ENCODE peak calls at places on chromosome 2, in five cellular contexts. R is BE2C, B is mammary epithelial cell, K is tibial artery, P is left lung. N is an unnamed sample.

GRCh38 chr2:71792926-71793761 is 339.8 kb downstream of the DYSF start:
- DNase-seq in K (peak; percentile 44), P (no peak), R (no peak), B (no peak), N (no peak)

GRCh38 chr2:230774348-230774951 is 61.8 kb downstream of the CAB39 start:
- DNase-seq in P (no peak), R (no peak), K (no peak), B (peak; percentile 75), N (no peak)

GRCh38 chr2:238120463-238121298 is 17.8 kb upstream of the KLHL30 start:
- DNase-seq in P (peak; percentile 76), B (no peak), R (peak; percentile 73), K (no peak), N (no peak)

GRCh38 chr2:16755377-16755776 is 89.7 kb upstream of the CYRIA start:
- DNase-seq in R (no peak), P (no peak), K (no peak), B (no peak), N (no peak)

GRCh38 chr2:150513647-150514046 is 26.2 kb upstream of the RND3 start:
- DNase-seq in R (no peak), P (no peak), B (peak; percentile 23), K (no peak), N (no peak)

GRCh38 chr2:1661891-1662605 is 82.3 kb downstream of the PXDN start:
- DNase-seq in B (no peak), P (no peak), K (no peak), R (no peak), N (peak; percentile 40)

GRCh38 chr2:4175343-4175742 is 472.0 kb downstream of the DCDC2C start:
- DNase-seq in B (no peak), K (no peak), P (no peak), R (no peak), N (no peak)

GRCh38 chr2:180141600-180141999 is 134.5 kb upstream of the CWC22 start:
- DNase-seq in K (no peak), B (no peak), R (no peak), P (no peak), N (no peak)

GRCh38 chr2:23207871-23208270 is 177.1 kb upstream of the KLHL29 start:
- DNase-seq in K (no peak), P (no peak), B (no peak), R (no peak), N (no peak)

GRCh38 chr2:130806370-130806769 is 30.3 kb upstream of the ARHGEF4 start:
- DNase-seq in P (no peak), B (no peak), R (no peak), K (no peak), N (no peak)

GRCh38 chr2:158391876-158392275 is 64.7 kb downstream of the CCDC148 start:
- DNase-seq in R (no peak), K (no peak), P (no peak), B (peak; percentile 81), N (no peak)

GRCh38 chr2:134762508-134762907 is 43.7 kb upstream of the TMEM163 start:
- DNase-seq in K (no peak), R (no peak), B (peak; percentile 67), P (no peak), N (no peak)

GRCh38 chr2:29580223-29580622 is 341.2 kb downstream of the ALK start:
- DNase-seq in K (no peak), B (no peak), P (no peak), R (peak; percentile 64), N (no peak)

GRCh38 chr2:105396254-105397024 is 2.4 kb downstream of the FHL2 start:
- DNase-seq in P (no peak), R (no peak), B (peak; percentile 100), K (peak; percentile 77), N (no peak)

GRCh38 chr2:31088516-31089195 is 49.6 kb downstream of the GALNT14 start:
- DNase-seq in B (no peak), R (no peak), P (no peak), K (no peak), N (no peak)

GRCh38 chr2:5188636-5189035 is 503.5 kb upstream of the SOX11 start:
- DNase-seq in P (no peak), K (no peak), R (no peak), B (peak; percentile 8), N (no peak)

GRCh38 chr2:47501374-47502200 is 98.6 kb downstream of the MSH2 start:
- DNase-seq in K (no peak), R (no peak), P (no peak), B (peak; percentile 69), N (no peak)

DNA sequence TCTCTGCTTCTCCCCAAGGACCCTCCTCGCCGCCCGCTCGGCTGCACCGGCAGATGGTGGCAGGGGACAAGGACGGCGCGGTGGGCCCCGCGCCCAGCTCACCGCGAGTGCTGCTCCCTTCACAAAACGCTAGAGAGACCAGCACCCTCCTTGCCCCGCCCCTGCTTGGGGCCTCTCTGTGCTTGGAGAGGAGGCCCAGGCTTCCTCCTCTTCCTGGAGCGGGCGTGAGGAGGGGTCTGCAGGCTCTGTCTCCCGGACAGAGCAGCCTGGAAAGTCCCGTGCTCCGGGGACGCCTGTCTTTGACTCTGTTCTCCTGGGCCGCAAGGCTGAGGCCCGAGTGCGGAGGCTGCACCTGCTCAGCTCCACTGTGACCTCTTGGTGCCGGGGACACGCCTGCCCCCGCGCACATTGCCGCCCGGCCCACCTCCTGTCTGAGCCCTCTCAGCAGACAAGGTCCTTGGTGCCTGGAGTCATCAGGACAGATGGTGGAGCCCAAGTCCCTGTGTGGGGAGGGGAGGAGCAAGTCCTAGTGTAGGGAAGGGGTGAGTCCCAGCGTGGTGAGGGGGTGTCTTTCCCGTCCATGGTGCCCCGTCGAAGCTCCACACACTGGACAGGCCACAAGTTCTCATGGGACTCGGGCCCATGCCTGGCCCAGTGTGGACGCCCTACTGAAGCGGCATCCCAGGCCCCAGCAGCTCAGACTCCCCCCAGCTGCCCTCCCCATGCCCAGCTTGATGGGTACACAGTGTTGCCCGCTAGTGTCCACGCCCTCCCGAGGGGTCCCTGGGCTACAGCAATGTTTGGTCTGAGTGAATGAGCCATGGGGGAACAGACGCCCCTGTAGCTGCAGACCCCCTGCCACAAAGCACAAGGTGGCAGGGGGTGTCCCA is 33.8 kb downstream of the RTP5 start:
- DNase-seq in P (peak; percentile 74), B (no peak), R (no peak), K (no peak), N (no peak)
- H3K36me3 ChIP-seq in P (no peaks in the 10 kb centered on the region), B (no peaks in the 10 kb centered on the region), R (no peaks in the 10 kb centered on the region), K (no peaks in the 10 kb centered on the region), N (no peaks in the 10 kb centered on the region)

DNA sequence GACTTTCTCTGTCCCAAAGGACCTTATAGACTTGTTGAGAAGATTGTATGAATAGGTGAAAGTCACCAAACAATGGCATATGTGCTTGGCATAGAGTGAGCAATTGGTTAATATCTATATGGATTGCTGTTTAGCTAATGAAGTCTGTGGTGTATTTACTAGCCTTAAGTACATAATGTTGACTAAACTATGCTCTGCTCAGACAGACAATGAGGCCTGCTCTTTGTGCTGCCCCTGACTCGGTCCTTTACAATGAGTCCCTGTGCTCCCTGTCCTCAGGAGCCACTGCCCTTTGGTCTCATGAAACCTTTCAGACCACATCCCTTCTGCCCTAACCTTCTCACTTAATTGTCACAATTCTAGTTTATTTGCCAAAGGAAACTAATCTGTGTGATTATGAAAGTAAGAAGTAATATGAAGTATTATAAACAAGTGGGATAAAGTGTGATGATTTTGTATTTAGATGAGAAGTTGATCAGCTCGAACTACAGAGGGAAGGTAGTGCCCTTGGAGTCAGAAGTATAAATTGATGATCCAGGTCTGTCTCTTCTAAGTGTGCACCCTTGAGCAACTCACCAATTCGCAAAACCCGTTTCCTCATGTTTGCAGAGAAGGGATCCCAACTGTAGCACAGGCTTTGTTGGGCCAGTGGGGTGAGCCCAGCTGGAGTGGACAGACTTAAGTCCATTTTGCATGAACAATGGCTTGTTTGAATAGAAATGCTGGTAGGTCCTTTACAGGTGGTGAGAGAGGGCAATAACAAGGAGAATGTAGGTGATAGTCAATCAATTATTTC is 21.0 kb upstream of the HNMT start:
- DNase-seq in K (no peak), P (no peak), B (no peak), R (no peak), N (peak; percentile 59)
- H3K4me1 ChIP-seq in K (peaks cover 15% of the 10 kb centered on the region), P (no peaks in the 10 kb centered on the region), B (no peaks in the 10 kb centered on the region), R (no peaks in the 10 kb centered on the region), N (peaks cover 55% of the 10 kb centered on the region)

GRCh38 chr2:240741091-240741490 is 49.4 kb downstream of the AQP12A start:
- DNase-seq in R (no peak), K (no peak), P (no peak), B (no peak), N (no peak)

GRCh38 chr2:240737958-240738357 is 46.3 kb downstream of the AQP12A start:
- DNase-seq in K (no peak), B (no peak), P (no peak), R (no peak), N (no peak)

GRCh38 chr2:240736281-240737250 is 44.9 kb downstream of the AQP12A start:
- DNase-seq in P (no peak), K (no peak), B (no peak), R (no peak), N (no peak)

GRCh38 chr2:240742602-240743095 is 51.0 kb downstream of the AQP12A start:
- DNase-seq in R (no peak), P (no peak), K (no peak), B (no peak), N (no peak)

DNA sequence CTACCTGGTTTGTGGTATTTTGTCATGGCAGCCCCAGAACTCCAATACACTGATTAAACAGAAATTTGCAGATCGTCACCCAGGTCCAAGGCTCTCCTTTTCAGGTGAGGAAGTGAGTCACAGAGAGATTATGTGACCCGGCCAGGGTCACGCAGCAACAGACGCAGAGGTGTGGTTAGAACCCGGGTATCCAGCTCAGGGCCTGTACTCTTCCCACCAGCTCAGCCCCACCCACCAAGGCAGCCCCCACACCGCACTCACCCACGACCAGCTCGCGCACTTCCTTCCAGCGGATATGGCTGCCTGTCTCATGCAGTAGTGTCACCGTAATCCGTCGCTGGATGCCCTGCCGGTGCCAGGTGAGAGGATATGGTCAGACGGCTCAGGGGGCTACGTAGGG is 48.1 kb downstream of the AQP12A start:
- DNase-seq in P (no peak), K (no peak), R (no peak), B (no peak), N (no peak)
- H3K36me3 ChIP-seq in P (no peaks in the 10 kb centered on the region), K (no peaks in the 10 kb centered on the region), R (peaks cover 3% of the 10 kb centered on the region), B (no peaks in the 10 kb centered on the region), N (no peaks in the 10 kb centered on the region)

GRCh38 chr2:216551669-216552068 is 53.0 kb downstream of the RPL37A start:
- DNase-seq in P (no peak), K (no peak), B (peak; percentile 78), R (no peak), N (no peak)
- H3K4me1 ChIP-seq in P (peaks cover 11% of the 10 kb centered on the region), K (peaks cover 81% of the 10 kb centered on the region), B (peaks cover 73% of the 10 kb centered on the region), R (peaks cover 10% of the 10 kb centered on the region), N (no peaks in the 10 kb centered on the region)

DNA sequence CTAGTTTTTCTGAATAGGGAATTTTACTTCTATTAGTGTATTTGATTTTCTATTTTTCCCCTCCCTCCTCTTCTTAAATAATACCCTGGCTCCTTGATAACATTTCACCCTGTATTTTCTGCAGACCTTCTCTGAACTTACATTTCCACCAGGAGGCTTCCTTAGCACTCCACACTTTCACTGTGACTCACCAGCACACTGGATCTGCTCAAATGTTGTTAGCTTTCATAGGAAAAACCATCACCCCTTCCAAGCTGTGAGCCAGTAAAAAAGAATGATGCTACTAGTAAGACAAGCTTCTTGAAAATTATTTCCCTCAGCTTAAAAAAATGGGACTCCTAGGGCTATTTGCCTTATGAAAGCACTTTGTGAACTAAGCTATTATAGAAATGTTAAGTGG is 16.1 kb downstream of the SUPT7L start:
- DNase-seq in R (no peak), K (no peak), P (no peak), B (peak; percentile 10), N (no peak)
- H3K36me3 ChIP-seq in R (peaks cover 76% of the 10 kb centered on the region), K (peaks cover 64% of the 10 kb centered on the region), P (peaks cover 11% of the 10 kb centered on the region), B (peaks cover 35% of the 10 kb centered on the region), N (peaks cover 45% of the 10 kb centered on the region)

N was measured in right lobe of liver.